ENCODE peak calls at places on chromosomes 11 and 22, in five cellular contexts. U, V, K, R and P are unnamed samples.

GRCh38 chr11:60982184-60982583 is 10.7 kb downstream of the CD6 start:
- DNase-seq in U (no peak), K (no peak), R (no peak), V (no peak), P (no peak)

GRCh38 chr11:110430267-110431211 is 791 bp downstream of the FDX1 start:
- DNase-seq in U (peak), K (no peak), V (peak), R (peak), P (no peak)

GRCh38 chr22:29231971-29232959 is 26.6 kb downstream of the EMID1 start:
- DNase-seq in K (no peak), R (no peak), V (no peak), U (no peak), P (no peak)

GRCh38 chr22:20783844-20784723 is 10.2 kb downstream of the SERPIND1 start:
- DNase-seq in V (peak), R (peak), K (peak), U (peak), P (peak)

GRCh38 chr11:61732705-61733104 is 19.7 kb upstream of the MYRF start:
- DNase-seq in U (no peak), V (peak), R (no peak), K (no peak), P (no peak)

GRCh38 chr11:45391168-45391850 is 105.2 kb upstream of the SYT13 start:
- DNase-seq in K (no peak), V (no peak), U (no peak), R (no peak), P (no peak)

GRCh38 chr11:8038393-8038792 is 42.6 kb upstream of the TUB start:
- DNase-seq in R (peak), V (no peak), K (no peak), U (peak), P (no peak)

GRCh38 chr22:28220626-28221363 is 301.7 kb upstream of the PITPNB start:
- DNase-seq in U (no peak), R (no peak), K (no peak), V (no peak), P (no peak)

GRCh38 chr22:36144886-36145541 is 15.5 kb downstream of the APOL3 start:
- DNase-seq in U (peak), K (peak), R (peak), V (peak), P (peak)

GRCh38 chr11:121696177-121696863 is 243.6 kb upstream of the SORL1-AS1 start:
- DNase-seq in K (no peak), V (no peak), U (no peak), R (peak), P (no peak)

GRCh38 chr22:39239561-39240423 is 5.0 kb downstream of the PDGFB start:
- DNase-seq in V (no peak), R (no peak), K (peak), U (no peak), P (no peak)

GRCh38 chr11:92941676-92942571 is 27.5 kb upstream of the MTNR1B start:
- DNase-seq in V (peak), K (no peak), U (peak), R (peak), P (no peak)

GRCh38 chr11:18397921-18398320 is 3.6 kb downstream of the LDHA start:
- DNase-seq in K (no peak), U (no peak), R (no peak), V (no peak), P (no peak)

GRCh38 chr11:16981651-16982194 is 32.5 kb downstream of the PLEKHA7 start:
- DNase-seq in K (no peak), R (no peak), V (peak), U (peak), P (no peak)

GRCh38 chr11:34135439-34135838 is 30.0 kb downstream of the NAT10 start:
- DNase-seq in V (no peak), K (no peak), R (no peak), U (no peak), P (no peak)